ENCODE peak calls at places on chromosomes 16 and 17, in seven cellular contexts. J, O, P, W, H, V and T are unnamed samples.

GRCh38 chr17:31508310-31509094 is 117.0 kb downstream of the RAB11FIP4 start:
- DNase-seq in V (no peak), H (no peak), W (peak), J (no peak), P (no peak), O (peak), T (no peak)

GRCh38 chr17:71828182-71828596 is 292.6 kb upstream of the SOX9 start:
- DNase-seq in P (no peak), H (peak), W (no peak), V (peak), J (peak), O (no peak), T (no peak)

GRCh38 chr16:2032285-2033056 is 5.8 kb downstream of the NHERF2 start:
- DNase-seq in O (no peak), V (no peak), W (no peak), H (no peak), P (no peak), J (no peak), T (no peak)

GRCh38 chr17:74833501-74834361 is 26.0 kb downstream of the GRIN2C start:
- DNase-seq in P (peak), V (no peak), O (no peak), H (no peak), W (no peak), J (peak), T (no peak)

GRCh38 chr17:37826497-37827115 is 81.7 kb upstream of the HNF1B start:
- DNase-seq in O (no peak), W (no peak), P (no peak), H (no peak), J (no peak), V (no peak), T (no peak)

GRCh38 chr17:62781356-62781755 is 26.8 kb downstream of the MARCHF10 start:
- DNase-seq in O (no peak), P (peak), H (no peak), V (no peak), J (no peak), W (no peak), T (no peak)

GRCh38 chr16:72818286-72818845 is 229.6 kb downstream of the ZFHX3 start:
- DNase-seq in O (no peak), V (no peak), W (no peak), H (peak), J (no peak), P (no peak), T (no peak)

GRCh38 chr16:8645141-8645521 is 23.6 kb downstream of the METTL22 start:
- DNase-seq in P (no peak), H (no peak), J (no peak), V (no peak), O (no peak), W (no peak), T (no peak)

GRCh38 chr16:20916289-20916688 is 15.7 kb downstream of the LYRM1 start:
- DNase-seq in V (no peak), O (no peak), J (no peak), P (no peak), H (no peak), W (no peak), T (no peak)

GRCh38 chr17:35750526-35751395 is 2.3 kb downstream of the GAS2L2 start:
- DNase-seq in H (no peak), J (no peak), P (no peak), O (no peak), V (no peak), W (no peak), T (no peak)

GRCh38 chr16:67537270-67537635 is 8.6 kb downstream of the RIPOR1 start:
- DNase-seq in H (peak), J (peak), O (no peak), P (no peak), W (no peak), V (no peak), T (no peak)

GRCh38 chr17:78993981-78994671 is 14.4 kb upstream of the LGALS3BP start:
- DNase-seq in J (no peak), V (no peak), P (no peak), W (no peak), H (no peak), O (no peak), T (no peak)